ENCODE peak calls at places on chromosomes 16 and 17, in nine cellular contexts. U is neural progenitor cell, X is choroid plexus epithelial cell, Y is HFFc6, Q is astrocyte of the spinal cord, N is esophagus squamous epithelium, R is transverse colon, I is fibroblast of villous mesenchyme, G is fibroblast of the aortic adventitia. T is an unnamed sample.

GRCh38 chr16:28210979-28211505 is 723 bp downstream of the XPO6 start:
- DNase-seq in R (peak; percentile 77), U (peak; percentile 64), X (peak; percentile 71), Y (peak; percentile 69), N (no peak), I (peak; percentile 71), G (peak; percentile 57), Q (peak; percentile 61), T (peak; percentile 64)

GRCh38 chr17:75595919-75596310 is 8.3 kb downstream of the MYO15B start:
- DNase-seq in X (no peak), R (no peak), U (no peak), N (no peak), G (no peak), Y (no peak), I (no peak), Q (no peak), T (no peak)

GRCh38 chr17:17691468-17692263 is 10.4 kb downstream of the RAI1 start:
- DNase-seq in Y (no peak), I (peak; percentile 30), N (no peak), U (no peak), X (no peak), Q (no peak), R (no peak), G (no peak), T (no peak)

GRCh38 chr17:64385187-64386083 is 5.2 kb downstream of the PECAM1 start:
- DNase-seq in N (no peak), X (peak; percentile 90), Y (peak; percentile 52), R (peak; percentile 48), Q (peak; percentile 92), G (peak; percentile 80), U (no peak), I (peak; percentile 93), T (peak; percentile 92)

GRCh38 chr17:37054894-37055293 is 106.1 kb downstream of the AATF start:
- DNase-seq in U (no peak), I (no peak), G (no peak), Q (no peak), N (no peak), R (no peak), X (no peak), Y (no peak), T (no peak)

GRCh38 chr17:81409190-81409935 is 14.1 kb downstream of the BAHCC1 start:
- DNase-seq in Y (no peak), I (no peak), N (no peak), Q (no peak), G (no peak), R (no peak), X (no peak), U (peak; percentile 75), T (no peak)

GRCh38 chr17:65177901-65178300 is 40.7 kb downstream of the RGS9 start:
- DNase-seq in I (peak; percentile 38), Y (peak; percentile 57), X (peak; percentile 76), Q (peak; percentile 71), G (peak; percentile 66), R (no peak), N (no peak), U (no peak), T (peak; percentile 59)

GRCh38 chr16:49923411-49923810 is 67.5 kb upstream of the ZNF423 start:
- DNase-seq in X (no peak), R (no peak), Q (no peak), Y (no peak), G (no peak), U (no peak), N (no peak), I (no peak), T (no peak)

GRCh38 chr17:47810901-47811635 is 10.5 kb downstream of the OSBPL7 start:
- DNase-seq in X (no peak), N (no peak), Q (no peak), U (no peak), G (no peak), R (peak; percentile 67), I (no peak), Y (no peak), T (no peak)

GRCh38 chr17:46851029-46851741 is at the start of gene WNT9B:
- DNase-seq in G (no peak), I (no peak), Y (no peak), N (no peak), Q (no peak), U (peak; percentile 83), X (no peak), R (peak; percentile 75), T (no peak)

DNA sequence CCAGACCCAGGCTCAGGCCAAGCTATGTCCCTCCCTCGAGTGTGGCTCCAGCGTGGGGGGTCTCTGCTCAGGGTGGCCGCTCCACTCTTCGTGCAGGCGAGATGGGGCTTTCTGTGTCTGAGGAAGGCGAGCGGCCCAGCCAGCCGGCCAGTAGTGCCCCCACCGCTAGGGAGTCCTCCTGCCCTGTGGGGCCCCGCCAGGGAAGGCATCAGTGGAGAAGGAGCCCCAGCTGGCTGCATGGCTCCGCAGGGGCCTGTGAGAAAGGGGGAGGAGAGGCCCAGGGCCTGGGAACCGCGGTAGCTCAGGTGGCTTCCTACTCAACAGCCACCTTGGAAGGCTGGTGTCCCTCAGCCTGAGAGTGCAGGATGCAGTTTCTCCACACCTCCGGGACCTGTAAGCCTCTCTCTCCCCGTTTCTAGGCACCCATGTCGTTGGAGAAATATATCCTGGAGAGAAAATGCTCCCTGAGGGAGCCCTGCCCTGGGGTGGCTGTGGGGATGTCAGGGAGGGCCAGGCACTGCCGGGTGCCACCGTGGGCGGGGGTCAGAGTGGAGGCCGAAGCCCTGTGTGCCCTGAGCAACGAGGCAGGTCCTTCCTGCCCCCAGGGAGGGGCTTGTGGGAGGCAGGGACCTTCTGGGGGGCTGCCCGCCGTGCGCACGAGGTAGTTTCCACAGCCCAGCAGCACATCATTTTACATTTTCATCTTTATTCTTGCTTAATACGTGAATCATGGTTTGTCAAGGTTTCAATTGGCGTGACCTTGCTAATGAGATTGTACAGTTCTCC is 3.3 kb downstream of the PIGQ start:
- DNase-seq in Y (no peak), R (no peak), G (no peak), I (no peak), N (no peak), U (no peak), Q (no peak), X (no peak), T (no peak)
- TF ChIP-seq CTCF in Y (no peak), R (no peak), G (no peak), I (no peak), N (no peak), U (no peak), Q (no peak), X (no peak), T (no peak)

GRCh38 chr17:4808378-4808767 is 1.4 kb downstream of the PLD2 start:
- DNase-seq in U (no peak), N (no peak), R (peak; percentile 29), Y (no peak), I (no peak), X (no peak), Q (no peak), G (peak; percentile 49), T (no peak)
- TF ChIP-seq CTCF in U (no peak), N (no peak), R (no peak), Y (no peak), I (no peak), X (no peak), Q (no peak), G (no peak), T (no peak)

GRCh38 chr16:77722315-77723107 is at the start of gene NUDT7:
- DNase-seq in I (peak; percentile 98), G (peak; percentile 96), R (peak; percentile 100), N (peak; percentile 94), Q (peak; percentile 98), U (peak; percentile 99), Y (peak; percentile 94), X (peak; percentile 99), T (peak; percentile 97)
- TF ChIP-seq CTCF in I (peak; percentile 21), G (peak; percentile 37), R (no peak), N (peak; percentile 24), Q (peak; percentile 30), U (peak; percentile 43), Y (peak; percentile 34), X (peak; percentile 43), T (no peak)

DNA sequence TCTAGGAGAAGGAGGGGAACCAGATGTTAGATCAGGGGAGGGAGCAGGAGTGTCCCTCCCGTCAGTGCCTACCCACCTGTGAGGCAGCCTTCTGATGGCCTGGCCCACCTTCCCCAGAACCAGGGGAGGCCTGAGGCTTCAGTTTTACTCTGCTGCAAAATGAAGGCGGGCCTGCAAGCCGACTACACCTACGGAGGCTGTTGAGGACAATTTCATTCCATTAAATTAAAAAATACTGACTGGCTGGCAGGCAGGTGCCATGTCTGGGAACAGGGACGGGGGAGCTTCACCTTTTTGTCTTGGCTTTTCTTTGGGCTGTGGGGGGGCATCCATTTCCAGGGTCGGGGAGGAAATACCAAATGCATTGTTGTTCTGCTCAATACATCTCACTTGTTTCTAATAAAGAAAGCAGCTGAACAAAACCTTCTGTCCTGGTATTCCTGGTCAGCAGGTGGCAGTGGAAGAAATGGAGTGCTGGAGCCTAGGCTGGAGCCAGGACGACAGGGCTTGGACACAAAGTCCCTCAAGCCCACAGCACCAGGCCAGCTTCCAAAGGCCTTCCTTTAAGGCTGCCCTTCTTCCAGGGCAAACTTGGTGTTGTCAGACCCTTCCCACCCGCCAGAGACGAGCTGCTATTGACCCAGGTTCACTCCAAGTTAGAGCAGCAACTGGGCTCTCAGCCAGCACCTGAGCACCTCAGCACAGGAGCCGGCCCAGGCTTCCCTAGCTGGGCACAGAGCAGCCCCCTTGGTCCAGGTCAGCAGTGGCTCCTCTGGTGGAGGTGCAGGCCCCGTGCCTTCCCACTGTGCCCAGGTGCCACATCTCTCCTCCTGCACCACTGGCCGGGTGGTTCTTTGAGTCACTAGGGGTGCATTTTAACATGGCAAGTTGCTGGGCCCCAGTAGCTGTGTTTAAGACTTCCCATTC is 23.5 kb downstream of the PLCD3 start:
- DNase-seq in N (no peak), R (peak; percentile 39), Y (no peak), G (no peak), I (no peak), X (no peak), U (no peak), Q (no peak), T (no peak)
- TF ChIP-seq CTCF in N (no peak), R (peak; percentile 15), Y (peak; percentile 33), G (no peak), I (peak; percentile 17), X (no peak), U (no peak), Q (peak; percentile 6), T (no peak)

DNA sequence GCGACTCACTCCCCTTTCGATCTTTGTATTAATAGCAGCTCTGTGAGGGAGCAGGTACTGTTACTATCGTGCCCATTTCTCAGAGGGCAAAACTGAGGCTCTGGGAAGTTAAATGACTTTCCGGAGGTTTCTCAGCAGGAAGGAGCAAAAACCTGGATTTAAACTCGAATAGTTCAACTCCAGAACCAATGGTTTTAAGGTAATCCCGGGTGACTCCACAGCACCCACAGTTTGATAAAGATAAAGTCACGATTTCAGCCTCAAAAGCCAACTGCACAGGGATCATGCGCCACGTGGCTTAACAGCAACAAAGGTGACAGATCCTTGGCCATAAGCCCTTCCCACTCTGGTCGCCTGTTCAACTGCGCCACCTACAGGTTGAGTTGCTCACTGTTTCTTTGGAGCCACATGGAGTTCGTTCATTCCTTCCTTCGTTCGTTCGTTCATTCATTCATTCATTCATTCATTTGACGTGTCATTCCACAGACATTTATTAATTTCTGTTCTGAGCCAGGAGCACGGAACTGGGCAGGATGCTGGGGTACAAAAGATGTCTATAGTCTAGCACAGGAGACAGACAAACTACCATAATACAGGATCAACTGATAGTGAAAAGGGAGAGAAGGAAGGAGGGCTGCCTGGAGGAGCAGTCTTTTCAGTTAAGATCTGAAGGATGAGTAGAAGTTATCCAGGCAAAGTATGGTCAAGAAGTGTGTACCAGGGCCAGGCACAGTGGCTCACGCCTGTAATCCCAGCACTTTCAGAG is 134.8 kb downstream of the HS3ST2 start:
- DNase-seq in I (peak; percentile 33), Q (peak; percentile 23), Y (peak; percentile 70), N (peak; percentile 15), U (peak; percentile 81), X (peak; percentile 56), G (peak; percentile 67), R (peak; percentile 69), T (peak; percentile 64)
- TF ChIP-seq CTCF in I (peak; percentile 51), Q (peak; percentile 55), Y (peak; percentile 94), N (peak; percentile 71), U (peak; percentile 90), X (peak; percentile 66), G (peak; percentile 61), R (peak; percentile 76), T (peak; percentile 61)